ENCODE peak calls at places on chromosomes 3 and 15, in ten cellular contexts. S, V, F, I, Y, G, E, X, J and Q are unnamed samples.

GRCh38 chr3:69900331-69900730 is 99.2 kb upstream of the SAMMSON start:
- DNase-seq in S (no peak), V (no peak), F (no peak), I (no peak), Y (no peak), G (no peak), E (no peak), X (no peak), J (no peak), Q (no peak)

GRCh38 chr3:43161684-43162512 is 56.0 kb upstream of the POMGNT2 start:
- DNase-seq in S (no peak), V (no peak), F (no peak), I (no peak), Y (no peak), G (no peak), E (no peak), X (no peak), J (no peak), Q (no peak)

GRCh38 chr3:142958707-142959106 is 4.8 kb downstream of the PAQR9 start:
- DNase-seq in S (no peak), V (no peak), F (no peak), I (no peak), Y (peak), G (peak), E (no peak), X (no peak), J (no peak), Q (no peak)

GRCh38 chr3:100879445-100879844 is 113.8 kb downstream of the ABI3BP start:
- DNase-seq in S (no peak), V (no peak), F (no peak), I (no peak), Y (no peak), G (no peak), E (no peak), X (no peak), J (no peak), Q (no peak)

GRCh38 chr3:39126532-39127071 is 19.1 kb downstream of the TTC21A start:
- DNase-seq in S (no peak), V (peak), F (no peak), I (no peak), Y (no peak), G (peak), E (peak), X (no peak), J (peak), Q (no peak)

GRCh38 chr15:48866141-48866563 is 11.8 kb upstream of the EID1 start:
- DNase-seq in S (no peak), V (no peak), F (no peak), I (no peak), Y (no peak), G (no peak), E (no peak), X (no peak), J (no peak), Q (no peak)

GRCh38 chr3:62128028-62128427 is 245.3 kb downstream of the FEZF2 start:
- DNase-seq in S (no peak), V (no peak), F (no peak), I (no peak), Y (no peak), G (no peak), E (no peak), X (no peak), J (no peak), Q (no peak)

GRCh38 chr15:63553388-63553791 is 43.8 kb upstream of the FBXL22 start:
- DNase-seq in S (no peak), V (no peak), F (no peak), I (peak), Y (no peak), G (no peak), E (no peak), X (no peak), J (no peak), Q (no peak)

GRCh38 chr3:152671998-152672649 is 162.8 kb upstream of the P2RY1 start:
- DNase-seq in S (no peak), V (no peak), F (no peak), I (no peak), Y (no peak), G (no peak), E (no peak), X (no peak), J (no peak), Q (no peak)

GRCh38 chr3:25476639-25477038 is 48.6 kb downstream of the RARB start:
- DNase-seq in S (no peak), V (no peak), F (no peak), I (no peak), Y (no peak), G (no peak), E (no peak), X (no peak), J (no peak), Q (no peak)

GRCh38 chr15:46450112-46450809 is 815.4 kb downstream of the SQOR start:
- DNase-seq in S (no peak), V (no peak), F (no peak), I (no peak), Y (no peak), G (no peak), E (no peak), X (no peak), J (no peak), Q (no peak)

GRCh38 chr3:37171144-37171543 is 3.2 kb downstream of the LRRFIP2 start:
- DNase-seq in S (no peak), V (no peak), F (no peak), I (no peak), Y (no peak), G (no peak), E (no peak), X (no peak), J (no peak), Q (peak)

GRCh38 chr15:71329041-71329440 is 213.8 kb downstream of the THSD4 start:
- DNase-seq in S (no peak), V (no peak), F (peak), I (no peak), Y (no peak), G (no peak), E (peak), X (no peak), J (no peak), Q (no peak)

GRCh38 chr15:38085931-38086562 is 151.6 kb downstream of the TMCO5A start:
- DNase-seq in S (no peak), V (no peak), F (no peak), I (no peak), Y (no peak), G (no peak), E (no peak), X (no peak), J (no peak), Q (no peak)

GRCh38 chr3:146250449-146251382 is at the start of gene PLSCR4:
- DNase-seq in S (no peak), V (peak), F (peak), I (peak), Y (peak), G (peak), E (peak), X (no peak), J (peak), Q (peak)

GRCh38 chr3:127914584-127914983 is 448 bp upstream of the KBTBD12 start:
- DNase-seq in S (no peak), V (no peak), F (no peak), I (no peak), Y (no peak), G (no peak), E (no peak), X (no peak), J (no peak), Q (no peak)

GRCh38 chr3:4302747-4303146 is 422 bp upstream of the SETMAR start:
- DNase-seq in S (no peak), V (no peak), F (no peak), I (no peak), Y (no peak), G (no peak), E (no peak), X (no peak), J (no peak), Q (no peak)

GRCh38 chr3:70264122-70264780 is 48.2 kb downstream of the MDFIC2 start:
- DNase-seq in S (no peak), V (no peak), F (no peak), I (peak), Y (no peak), G (no peak), E (no peak), X (no peak), J (no peak), Q (no peak)

GRCh38 chr3:124600765-124601164 is 129.5 kb upstream of the UMPS start:
- DNase-seq in S (no peak), V (no peak), F (no peak), I (no peak), Y (no peak), G (peak), E (no peak), X (no peak), J (no peak), Q (no peak)

GRCh38 chr3:171200052-171201029 is 173.8 kb upstream of the SLC2A2 start:
- DNase-seq in S (no peak), V (no peak), F (no peak), I (no peak), Y (no peak), G (no peak), E (no peak), X (no peak), J (no peak), Q (no peak)

GRCh38 chr3:134517796-134518195 is 31.9 kb downstream of the CEP63 start:
- DNase-seq in S (no peak), V (no peak), F (no peak), I (no peak), Y (no peak), G (no peak), E (no peak), X (no peak), J (no peak), Q (no peak)

GRCh38 chr3:130789678-130790340 is 43.2 kb upstream of the PIK3R4 start:
- DNase-seq in S (no peak), V (peak), F (peak), I (no peak), Y (no peak), G (no peak), E (no peak), X (no peak), J (no peak), Q (no peak)

GRCh38 chr3:52210550-52211046 is 12.6 kb downstream of the ALAS1 start:
- DNase-seq in S (no peak), V (no peak), F (no peak), I (peak), Y (no peak), G (no peak), E (no peak), X (no peak), J (no peak), Q (no peak)

GRCh38 chr3:185711255-185711870 is 113.5 kb downstream of the IGF2BP2 start:
- DNase-seq in S (no peak), V (no peak), F (no peak), I (no peak), Y (no peak), G (no peak), E (no peak), X (no peak), J (no peak), Q (no peak)

GRCh38 chr3:49173116-49173791 is 1.9 kb downstream of the KLHDC8B start:
- DNase-seq in S (no peak), V (no peak), F (no peak), I (peak), Y (no peak), G (no peak), E (no peak), X (no peak), J (peak), Q (peak)

GRCh38 chr3:38165722-38166387 is 518 bp downstream of the OXSR1 start:
- DNase-seq in S (no peak), V (no peak), F (peak), I (no peak), Y (no peak), G (no peak), E (no peak), X (no peak), J (no peak), Q (no peak)

GRCh38 chr3:160569874-160570273 is 4.5 kb upstream of the KPNA4 start:
- DNase-seq in S (no peak), V (no peak), F (no peak), I (no peak), Y (no peak), G (no peak), E (no peak), X (no peak), J (no peak), Q (no peak)

GRCh38 chr3:20326537-20326936 is 140.5 kb upstream of the SGO1 start:
- DNase-seq in S (no peak), V (no peak), F (no peak), I (no peak), Y (no peak), G (no peak), E (no peak), X (no peak), J (no peak), Q (no peak)

GRCh38 chr15:27679621-27680521 is 419.2 kb downstream of the OCA2 start:
- DNase-seq in S (no peak), V (no peak), F (no peak), I (no peak), Y (no peak), G (no peak), E (no peak), X (no peak), J (peak), Q (no peak)

GRCh38 chr3:141972394-141972793 is 96.0 kb downstream of the ATP1B3 start:
- DNase-seq in S (no peak), V (no peak), F (no peak), I (no peak), Y (no peak), G (no peak), E (no peak), X (no peak), J (no peak), Q (no peak)

GRCh38 chr3:68874551-68875348 is 57.6 kb downstream of the TAFA4 start:
- DNase-seq in S (no peak), V (no peak), F (no peak), I (no peak), Y (no peak), G (no peak), E (no peak), X (no peak), J (no peak), Q (no peak)

GRCh38 chr3:57892423-57892822 is 115.8 kb upstream of the FLNB start:
- DNase-seq in S (no peak), V (no peak), F (no peak), I (no peak), Y (no peak), G (no peak), E (no peak), X (no peak), J (no peak), Q (no peak)

GRCh38 chr3:63349583-63350177 is 71.6 kb downstream of the SYNPR start:
- DNase-seq in S (no peak), V (no peak), F (no peak), I (peak), Y (peak), G (peak), E (peak), X (peak), J (peak), Q (no peak)

GRCh38 chr3:15040844-15041243 is 24.3 kb downstream of the MRPS25 start:
- DNase-seq in S (no peak), V (no peak), F (no peak), I (no peak), Y (no peak), G (no peak), E (no peak), X (no peak), J (no peak), Q (no peak)

GRCh38 chr3:110984456-110985250 is 87.0 kb upstream of the NECTIN3 start:
- DNase-seq in S (no peak), V (no peak), F (no peak), I (no peak), Y (no peak), G (no peak), E (no peak), X (no peak), J (no peak), Q (no peak)

GRCh38 chr3:55571913-55572312 is 84.8 kb upstream of the WNT5A start:
- DNase-seq in S (no peak), V (no peak), F (peak), I (no peak), Y (no peak), G (peak), E (peak), X (no peak), J (peak), Q (peak)
- TF ChIP-seq CTCF in S (no peak), V (no peak), F (no peak), I (no peak), Y (no peak), G (no peak), E (peak), X (peak), J (peak), Q (peak)

GRCh38 chr15:66738595-66738994 is 36.6 kb downstream of the SMAD6 start:
- DNase-seq in S (no peak), V (peak), F (no peak), I (no peak), Y (no peak), G (no peak), E (no peak), X (no peak), J (no peak), Q (no peak)

GRCh38 chr15:66737243-66738010 is 35.4 kb downstream of the SMAD6 start:
- DNase-seq in S (no peak), V (peak), F (no peak), I (no peak), Y (no peak), G (no peak), E (no peak), X (no peak), J (no peak), Q (no peak)

GRCh38 chr15:66735909-66736305 is 33.9 kb downstream of the SMAD6 start:
- DNase-seq in S (no peak), V (peak), F (no peak), I (no peak), Y (peak), G (no peak), E (no peak), X (no peak), J (no peak), Q (no peak)

GRCh38 chr15:66739287-66739686 is 37.3 kb downstream of the SMAD6 start:
- DNase-seq in S (no peak), V (peak), F (no peak), I (no peak), Y (no peak), G (no peak), E (no peak), X (no peak), J (no peak), Q (no peak)

DNA sequence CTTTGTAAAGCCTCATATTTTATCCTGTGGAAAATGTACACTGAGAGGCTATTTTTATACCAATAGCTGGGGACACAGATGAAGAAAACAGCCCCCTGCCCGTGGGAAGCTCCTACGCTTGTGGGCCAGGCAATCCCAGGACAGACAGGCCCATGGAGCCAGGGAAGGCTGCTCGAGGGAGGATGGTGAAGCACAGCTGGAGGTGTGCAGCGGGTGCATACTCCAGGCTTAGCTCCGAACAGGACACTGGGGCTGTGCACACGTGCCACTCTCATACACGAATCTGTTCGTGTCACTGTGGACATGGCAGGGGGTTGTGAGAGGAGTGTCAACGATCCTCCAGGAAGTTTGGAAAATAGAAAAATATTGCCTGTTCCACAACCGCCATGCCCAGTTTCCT is 36.1 kb downstream of the SMAD6 start:
- DNase-seq in S (no peak), V (peak), F (no peak), I (no peak), Y (no peak), G (no peak), E (no peak), X (no peak), J (no peak), Q (no peak)
- TF ChIP-seq CTCF in S (no peak), V (no peak), F (no peak), I (no peak), Y (no peak), G (no peak), E (no peak), X (no peak), J (no peak), Q (no peak)

GRCh38 chr3:59856921-59857320 is 807.1 kb upstream of the CFAP20DC start:
- DNase-seq in S (no peak), V (no peak), F (no peak), I (no peak), Y (no peak), G (no peak), E (no peak), X (no peak), J (no peak), Q (no peak)
- TF ChIP-seq CTCF in S (no peak), V (no peak), F (no peak), I (no peak), Y (no peak), G (no peak), E (no peak), X (no peak), J (no peak), Q (no peak)

GRCh38 chr3:31346542-31346979 is 186.2 kb upstream of the STT3B start:
- DNase-seq in S (no peak), V (no peak), F (no peak), I (no peak), Y (no peak), G (no peak), E (no peak), X (no peak), J (no peak), Q (no peak)

GRCh38 chr3:31345581-31345980 is 187.1 kb upstream of the STT3B start:
- DNase-seq in S (no peak), V (no peak), F (no peak), I (no peak), Y (no peak), G (no peak), E (no peak), X (no peak), J (no peak), Q (no peak)

GRCh38 chr3:31343075-31343474 is 189.7 kb upstream of the STT3B start:
- DNase-seq in S (no peak), V (no peak), F (no peak), I (no peak), Y (no peak), G (no peak), E (no peak), X (no peak), J (no peak), Q (no peak)

DNA sequence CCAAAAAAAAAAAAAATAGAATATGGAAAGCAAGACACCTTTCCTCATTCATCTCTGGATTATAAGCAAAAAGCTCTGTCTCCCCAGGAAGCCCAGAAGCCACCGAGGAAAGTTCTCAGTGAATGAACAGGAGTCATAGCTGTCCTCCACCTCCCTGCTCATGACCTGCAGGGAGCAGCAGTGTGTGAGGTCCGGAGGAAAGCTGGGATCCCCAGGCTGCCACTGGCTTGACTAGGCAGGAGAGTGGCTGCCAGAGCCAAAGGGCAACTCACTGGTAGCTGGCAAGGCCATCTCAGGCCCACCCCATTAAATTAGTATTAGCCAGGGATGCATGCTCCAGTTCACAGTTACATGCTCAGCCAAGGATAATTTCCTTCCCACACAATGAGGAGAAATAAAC is 191.6 kb upstream of the STT3B start:
- DNase-seq in S (no peak), V (no peak), F (no peak), I (peak), Y (no peak), G (no peak), E (peak), X (no peak), J (peak), Q (no peak)
- TF ChIP-seq CTCF in S (no peak), V (no peak), F (no peak), I (no peak), Y (no peak), G (no peak), E (no peak), X (no peak), J (no peak), Q (peak)